ENCODE peak calls at places on chromosomes 12 and 14, in eight cellular contexts. M is HCT116, K is K562, C is GM12878, T is GM23338, D is HepG2, Z is H1, U is SK-N-SH. Y is an unnamed sample.

GRCh38 chr12:60805340-60805739 is 1209.5 kb downstream of the SLC16A7 start:
- DNase-seq in K (no peak), C (no peak), T (no peak), Z (no peak), U (no peak), D (no peak), M (no peak), Y (no peak)

GRCh38 chr12:67068773-67069450 is 200.2 kb upstream of the CAND1 start:
- DNase-seq in T (peak; percentile 74), U (peak; percentile 76), D (peak; percentile 3), M (no peak), K (no peak), Z (peak; percentile 25), C (no peak), Y (peak; percentile 41)

GRCh38 chr12:26338574-26339572 is 143.5 kb downstream of the SSPN start:
- DNase-seq in K (no peak), M (peak; percentile 41), D (no peak), Z (no peak), T (no peak), C (no peak), U (no peak), Y (peak; percentile 21)

GRCh38 chr12:3364226-3364625 is 126.8 kb upstream of the PRMT8 start:
- DNase-seq in Z (no peak), K (no peak), T (no peak), M (no peak), U (no peak), D (no peak), C (no peak), Y (no peak)

GRCh38 chr12:72618764-72619163 is 346.6 kb downstream of the TRHDE start:
- DNase-seq in Z (no peak), M (no peak), T (no peak), C (no peak), U (no peak), D (no peak), K (no peak), Y (no peak)

GRCh38 chr12:121467638-121468403 is 67.9 kb downstream of the RNF34 start:
- DNase-seq in Z (no peak), C (no peak), D (no peak), T (peak; percentile 85), M (no peak), K (peak; percentile 46), U (no peak), Y (peak; percentile 18)

GRCh38 chr14:103361868-103362267 is 23.3 kb upstream of the MARK3 start:
- DNase-seq in K (peak; percentile 33), U (no peak), Z (no peak), M (peak; percentile 63), T (no peak), C (no peak), D (peak; percentile 80), Y (peak; percentile 90)

GRCh38 chr12:91622981-91623380 is 440.4 kb upstream of the DCN start:
- DNase-seq in Z (no peak), T (no peak), M (no peak), D (no peak), U (no peak), K (no peak), C (no peak), Y (no peak)

GRCh38 chr14:41154143-41154807 is 452.4 kb upstream of the LRFN5 start:
- DNase-seq in K (no peak), T (no peak), M (no peak), U (no peak), Z (no peak), D (no peak), C (no peak), Y (no peak)

GRCh38 chr12:102833687-102834435 is 83.2 kb downstream of the PAH start:
- DNase-seq in K (peak; percentile 3), M (no peak), U (no peak), Z (no peak), T (peak; percentile 79), D (no peak), C (no peak), Y (no peak)

GRCh38 chr12:110533607-110534006 is 31.5 kb downstream of the RAD9B start:
- DNase-seq in C (no peak), T (peak; percentile 17), M (no peak), U (no peak), K (no peak), D (peak; percentile 59), Z (no peak), Y (no peak)

GRCh38 chr14:71289536-71289935 is 382.3 kb downstream of the PCNX1 start:
- DNase-seq in K (no peak), C (peak; percentile 56), T (no peak), M (no peak), D (no peak), U (no peak), Z (no peak), Y (no peak)

GRCh38 chr12:83130178-83130577 is 443.5 kb downstream of the TMTC2 start:
- DNase-seq in M (no peak), T (no peak), Z (no peak), D (no peak), C (no peak), U (no peak), K (no peak), Y (no peak)

GRCh38 chr14:68619805-68620574 is 172.9 kb downstream of the ZFP36L1 start:
- DNase-seq in Z (no peak), T (no peak), D (peak; percentile 71), M (peak; percentile 71), U (no peak), K (peak; percentile 92), C (no peak), Y (no peak)

GRCh38 chr12:105092336-105092735 is 8.1 kb upstream of the ALDH1L2 start:
- DNase-seq in D (no peak), M (no peak), Z (peak; percentile 89), U (no peak), C (no peak), K (no peak), T (peak; percentile 97), Y (no peak)

GRCh38 chr14:104378636-104379225 is 200.8 kb upstream of the C14orf180 start:
- DNase-seq in T (no peak), U (no peak), K (no peak), D (no peak), C (no peak), Z (no peak), M (no peak), Y (no peak)

GRCh38 chr12:120853188-120853587 is 51.0 kb downstream of the SPPL3 start:
- DNase-seq in D (no peak), M (no peak), U (no peak), K (no peak), T (no peak), Z (no peak), C (no peak), Y (no peak)

GRCh38 chr14:68719634-68720384 is 73.1 kb downstream of the ZFP36L1 start:
- DNase-seq in M (no peak), D (no peak), K (peak; percentile 85), U (no peak), Z (no peak), T (no peak), C (no peak), Y (no peak)

DNA sequence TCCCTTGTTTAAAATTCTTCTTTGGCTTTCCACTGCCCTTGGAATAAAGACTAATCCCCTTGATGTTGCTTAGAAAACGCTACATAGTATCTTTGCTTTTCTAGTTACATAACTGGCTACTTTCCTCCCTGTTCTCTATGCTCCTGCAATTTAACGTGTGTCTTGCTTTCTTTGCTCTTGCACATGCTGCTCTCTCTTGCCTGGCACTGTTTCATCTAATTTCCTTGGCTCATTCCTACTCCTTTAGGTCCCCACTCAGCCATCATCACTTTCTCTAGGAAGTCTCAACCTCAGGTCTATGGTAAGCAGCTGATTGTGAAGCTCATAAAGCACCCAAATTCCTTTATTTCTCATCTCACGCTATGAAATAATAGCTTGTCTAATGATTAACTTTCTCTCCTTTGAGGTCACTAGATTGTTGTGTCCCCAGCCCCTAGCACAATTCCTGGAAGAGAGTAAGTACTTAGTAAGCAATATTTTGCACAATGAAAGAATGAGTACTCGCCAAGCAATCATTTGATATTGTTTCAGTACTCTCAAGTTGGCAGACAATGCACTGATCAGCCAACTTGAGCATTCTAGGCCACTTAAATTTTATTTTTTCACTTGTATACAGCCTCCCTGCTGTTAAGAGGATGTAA is 3.3 kb downstream of the ALDH6A1 start:
- DNase-seq in C (no peak), Z (no peak), U (no peak), M (no peak), T (no peak), D (peak; percentile 28), K (no peak), Y (peak; percentile 86)
- H3K4me2 ChIP-seq in C (no peak overlapping the region), Z (no peak overlapping the region), U (no peak overlapping the region), M (no peak overlapping the region), T (no peak overlapping the region), D (peak overlapping the region; percentile 34), K (no peak overlapping the region), Y (peak overlapping the region; percentile 17)

GRCh38 chr12:123134755-123135282 is 16.1 kb downstream of the PITPNM2 start:
- DNase-seq in U (no peak), T (no peak), M (no peak), C (no peak), K (no peak), D (no peak), Z (no peak), Y (no peak)
- H3K27me3 ChIP-seq in U (no peaks in the 10 kb centered on the region), T (no peaks in the 10 kb centered on the region), M (no peaks in the 10 kb centered on the region), C (no peaks in the 10 kb centered on the region), K (no peaks in the 10 kb centered on the region), D (no peaks in the 10 kb centered on the region), Z (no peaks in the 10 kb centered on the region), Y (no peaks in the 10 kb centered on the region)

GRCh38 chr12:7937867-7938506 is 2.0 kb upstream of the SLC2A3 start:
- DNase-seq in Z (no peak), T (peak; percentile 53), M (no peak), K (peak; percentile 84), C (no peak), U (no peak), D (no peak), Y (peak; percentile 53)

GRCh38 chr12:7935464-7935772 is 569 bp downstream of the SLC2A3 start:
- DNase-seq in Z (no peak), K (peak; percentile 39), D (no peak), U (no peak), C (no peak), M (no peak), T (no peak), Y (no peak)

GRCh38 chr12:7934153-7934552 is 1.8 kb downstream of the SLC2A3 start:
- DNase-seq in T (no peak), D (no peak), K (peak; percentile 58), C (no peak), U (no peak), M (no peak), Z (no peak), Y (peak; percentile 13)

GRCh38 chr12:7934560-7935463 is 1.2 kb downstream of the SLC2A3 start:
- DNase-seq in D (no peak), T (no peak), C (no peak), M (no peak), K (peak; percentile 22), Z (no peak), U (no peak), Y (peak; percentile 7)

GRCh38 chr12:7935773-7936581 is at the start of gene SLC2A3:
- DNase-seq in K (peak; percentile 87), D (peak; percentile 84), C (peak; percentile 65), T (peak; percentile 90), Z (peak; percentile 53), M (no peak), U (peak; percentile 43), Y (peak; percentile 85)
- TF ChIP-seq POLR2AphosphoS5 in K (peak; percentile 98), D (peak; percentile 98), C (peak; percentile 97), T (peak; percentile 98), Z (peak; percentile 98), M (no peak), U (peak; percentile 99), Y (peak; percentile 72)

GRCh38 chr14:94805726-94806288 is 35.9 kb upstream of the GSC start:
- DNase-seq in K (no peak), Z (no peak), C (no peak), D (no peak), U (no peak), T (no peak), M (no peak), Y (no peak)
- H3K4me2 ChIP-seq in K (no peak overlapping the region), Z (no peak overlapping the region), C (no peak overlapping the region), D (no peak overlapping the region), U (no peak overlapping the region), T (no peak overlapping the region), M (no peak overlapping the region), Y (no peak overlapping the region)

GRCh38 chr12:98893601-98894411 is 248.7 kb downstream of the APAF1 start:
- DNase-seq in Z (no peak), K (no peak), C (no peak), T (peak; percentile 55), D (no peak), M (no peak), U (peak; percentile 30), Y (no peak)
- H3K27me3 ChIP-seq in Z (peaks cover 33% of the 10 kb centered on the region), K (peaks cover 10% of the 10 kb centered on the region), C (peaks cover 2% of the 10 kb centered on the region), T (peaks cover 58% of the 10 kb centered on the region), D (peaks cover 41% of the 10 kb centered on the region), M (peaks cover 35% of the 10 kb centered on the region), U (peaks cover 28% of the 10 kb centered on the region), Y (peaks cover 52% of the 10 kb centered on the region)